ENCODE peak calls at places on chromosomes 2 and 18, in ten cellular contexts. W is caudate nucleus, V is NCI-H510A treated with DMSO at 0.1 percent for 48 hours, I is Karpas-422, U is kidney, D is neural crest cell, T is left ventricle myocardium inferior, K is MV-4-11, B is HTR-8/SVneo, Z is T1000. N is an unnamed sample.

GRCh38 chr2:237746302-237747080 is 52.1 kb upstream of the RBM44 start:
- DNase-seq in U (no peak), B (no peak), D (no peak), K (no peak), Z (no peak), I (no peak), W (no peak), V (no peak), T (no peak), N (no peak)

GRCh38 chr2:130891968-130892367 is 55.3 kb downstream of the ARHGEF4 start:
- DNase-seq in K (no peak), U (no peak), D (no peak), Z (no peak), W (no peak), B (no peak), I (peak), T (no peak), V (no peak), N (no peak)

GRCh38 chr2:152730591-152731333 is 12.3 kb downstream of the ARL6IP6 start:
- DNase-seq in Z (no peak), D (no peak), B (no peak), T (no peak), K (peak), V (no peak), W (no peak), I (no peak), U (no peak), N (no peak)

GRCh38 chr18:421236-422155 is 79.0 kb downstream of the COLEC12 start:
- DNase-seq in V (no peak), W (no peak), D (no peak), B (no peak), T (no peak), Z (no peak), K (no peak), I (no peak), U (no peak), N (peak)

GRCh38 chr2:200405599-200406298 is 99.3 kb downstream of the SPATS2L start:
- DNase-seq in K (peak), D (no peak), U (no peak), V (peak), T (no peak), W (no peak), Z (peak), I (no peak), B (peak), N (peak)

GRCh38 chr18:11880586-11881304 is 27.4 kb downstream of the MPPE1 start:
- DNase-seq in T (no peak), U (no peak), V (no peak), K (no peak), D (no peak), B (no peak), Z (no peak), W (no peak), I (no peak), N (no peak)

GRCh38 chr2:63257473-63257872 is 206.8 kb downstream of the OTX1 start:
- DNase-seq in D (no peak), U (no peak), W (no peak), Z (no peak), I (no peak), B (no peak), T (no peak), V (no peak), K (peak), N (no peak)

GRCh38 chr2:118689456-118689855 is 158.0 kb downstream of the EN1 start:
- DNase-seq in I (peak), V (no peak), U (no peak), B (no peak), D (no peak), T (no peak), K (peak), W (no peak), Z (no peak), N (no peak)

GRCh38 chr2:237064203-237065061 is 21.3 kb upstream of the COPS8 start:
- DNase-seq in I (no peak), B (no peak), T (no peak), D (no peak), U (peak), K (peak), Z (no peak), W (no peak), V (no peak), N (no peak)

GRCh38 chr2:217976301-217976700 is 26.5 kb downstream of the TNS1 start:
- DNase-seq in Z (no peak), W (no peak), U (peak), V (no peak), T (no peak), D (no peak), K (no peak), I (no peak), B (no peak), N (no peak)

GRCh38 chr2:177263451-177264208 is 897 bp downstream of the NFE2L2 start:
- DNase-seq in V (peak), Z (peak), T (peak), W (peak), B (peak), I (peak), K (peak), U (peak), D (peak), N (peak)

GRCh38 chr2:177285892-177286715 is 21.6 kb upstream of the NFE2L2 start:
- DNase-seq in Z (no peak), T (no peak), V (no peak), D (no peak), U (no peak), W (no peak), K (no peak), B (no peak), I (no peak), N (no peak)

GRCh38 chr18:47680488-47680887 is 250.0 kb downstream of the SMAD2 start:
- DNase-seq in K (peak), T (no peak), Z (no peak), I (peak), U (no peak), D (no peak), B (no peak), V (no peak), W (no peak), N (no peak)

GRCh38 chr2:96550787-96551604 is 14.4 kb downstream of the ARID5A start:
- DNase-seq in K (no peak), W (no peak), I (no peak), T (no peak), U (no peak), B (no peak), V (no peak), Z (no peak), D (no peak), N (no peak)

GRCh38 chr2:174858745-174859144 is 94.5 kb upstream of the CHRNA1 start:
- DNase-seq in I (no peak), K (no peak), V (no peak), B (no peak), W (no peak), U (no peak), Z (no peak), D (no peak), T (no peak), N (peak)

GRCh38 chr2:172614932-172615331 is 59.0 kb downstream of the PDK1 start:
- DNase-seq in W (no peak), Z (no peak), B (no peak), T (no peak), I (no peak), U (no peak), V (no peak), D (no peak), K (no peak), N (no peak)

GRCh38 chr18:6629635-6630140 is 99.8 kb upstream of the ARHGAP28 start:
- DNase-seq in Z (no peak), W (no peak), U (no peak), B (peak), V (no peak), T (no peak), I (no peak), K (no peak), D (no peak), N (no peak)

GRCh38 chr2:17644997-17645715 is 104.7 kb downstream of the VSNL1 start:
- DNase-seq in B (no peak), T (no peak), U (no peak), D (no peak), K (no peak), Z (no peak), V (no peak), I (no peak), W (no peak), N (no peak)

GRCh38 chr2:16247371-16248177 is 307.2 kb downstream of the MYCN start:
- DNase-seq in I (no peak), T (no peak), K (no peak), D (no peak), Z (no peak), B (no peak), W (no peak), V (no peak), U (no peak), N (no peak)

GRCh38 chr2:47564129-47564528 is 161.2 kb downstream of the MSH2 start:
- DNase-seq in V (no peak), Z (no peak), D (no peak), T (no peak), K (no peak), I (no peak), B (no peak), U (no peak), W (no peak), N (no peak)

GRCh38 chr2:68839260-68839833 is 31.9 kb downstream of the BMP10 start:
- DNase-seq in T (no peak), Z (no peak), U (no peak), V (no peak), W (no peak), D (no peak), B (peak), K (peak), I (peak), N (peak)

GRCh38 chr2:134244091-134244490 is 9.8 kb upstream of the MGAT5 start:
- DNase-seq in B (no peak), V (no peak), U (no peak), Z (no peak), I (no peak), K (no peak), T (no peak), W (no peak), D (no peak), N (peak)

GRCh38 chr2:201795608-201796477 is 10.5 kb upstream of the CDK15 start:
- DNase-seq in D (peak), B (peak), W (no peak), K (no peak), I (peak), Z (peak), T (no peak), V (no peak), U (no peak), N (peak)

GRCh38 chr2:96954490-96954846 is 31.9 kb downstream of the FAM178B start:
- DNase-seq in B (no peak), V (no peak), D (no peak), K (peak), T (no peak), W (no peak), Z (no peak), I (no peak), U (no peak), N (peak)

GRCh38 chr2:124193706-124194105 is 168.6 kb downstream of the CNTNAP5 start:
- DNase-seq in V (peak), W (no peak), I (no peak), D (no peak), K (no peak), Z (no peak), U (no peak), B (no peak), T (no peak), N (no peak)

GRCh38 chr2:196516541-196516940 is 123.0 kb upstream of the CCDC150 start:
- DNase-seq in I (no peak), K (no peak), T (no peak), D (no peak), W (no peak), V (peak), B (no peak), U (no peak), Z (no peak), N (peak)

GRCh38 chr2:45469314-45470099 is 141.6 kb downstream of the SRBD1 start:
- DNase-seq in W (no peak), D (no peak), V (peak), T (no peak), I (no peak), B (no peak), K (no peak), U (no peak), Z (no peak), N (peak)

GRCh38 chr2:16204251-16204650 is 263.9 kb downstream of the MYCN start:
- DNase-seq in D (no peak), W (no peak), U (no peak), B (no peak), V (no peak), K (no peak), T (no peak), Z (no peak), I (no peak), N (no peak)

GRCh38 chr2:201734111-201734510 is 35.7 kb upstream of the MPP4 start:
- DNase-seq in Z (no peak), V (no peak), K (no peak), T (no peak), I (no peak), W (no peak), B (no peak), U (no peak), D (no peak), N (no peak)

GRCh38 chr2:44120428-44120827 is 48.2 kb upstream of the PPM1B start:
- DNase-seq in T (no peak), K (peak), W (no peak), I (no peak), B (peak), D (no peak), Z (no peak), V (no peak), U (no peak), N (no peak)

GRCh38 chr2:224155896-224156295 is 116.8 kb upstream of the SERPINE2 start:
- DNase-seq in U (no peak), T (no peak), I (no peak), W (no peak), B (no peak), D (no peak), V (no peak), Z (no peak), K (no peak), N (no peak)

GRCh38 chr2:20635096-20635475 is 15.8 kb downstream of the HS1BP3 start:
- DNase-seq in Z (no peak), K (no peak), U (peak), I (no peak), W (no peak), T (peak), B (no peak), D (no peak), V (peak), N (peak)

GRCh38 chr2:65053199-65053598 is 3.0 kb upstream of the CEP68 start:
- DNase-seq in U (no peak), W (no peak), V (no peak), Z (no peak), D (no peak), B (no peak), I (peak), T (no peak), K (peak), N (no peak)

GRCh38 chr2:207133862-207134519 is 31.8 kb downstream of the KLF7 start:
- DNase-seq in T (peak), V (no peak), B (peak), K (no peak), D (no peak), Z (peak), W (no peak), U (peak), I (no peak), N (peak)

GRCh38 chr2:54634564-54635511 is 88.6 kb upstream of the EML6 start:
- DNase-seq in U (peak), W (no peak), K (peak), I (no peak), D (peak), Z (no peak), V (peak), B (peak), T (peak), N (no peak)

GRCh38 chr2:168470188-168470879 is 14.3 kb downstream of the CERS6 start:
- DNase-seq in V (peak), I (no peak), U (no peak), K (peak), B (no peak), T (no peak), W (no peak), D (no peak), Z (no peak), N (peak)

N was measured in NCI-H69.